ENCODE peak calls at places on chromosome 17, in six cellular contexts. M is SW480, E is heart right ventricle, L is Caco-2, X is endothelial cell of umbilical vein, C is cardiac fibroblast. N is an unnamed sample.

GRCh38 chr17:77466140-77466539 is 325.4 kb downstream of the SEC14L1 start:
- DNase-seq in M (no peak), E (no peak), L (no peak), X (no peak), C (no peak), N (peak)

GRCh38 chr17:13509561-13509960 is 92.2 kb downstream of the HS3ST3A1 start:
- DNase-seq in M (no peak), E (no peak), L (no peak), X (no peak), C (peak), N (no peak)

GRCh38 chr17:41511130-41511529 is 5.7 kb upstream of the KRT13 start:
- DNase-seq in M (no peak), E (no peak), L (peak), X (no peak), C (no peak), N (no peak)

GRCh38 chr17:65183736-65184135 is 46.6 kb downstream of the RGS9 start:
- DNase-seq in M (no peak), E (no peak), L (no peak), X (peak), C (peak), N (no peak)

GRCh38 chr17:38616361-38616760 is 10.6 kb upstream of the SRCIN1 start:
- DNase-seq in M (no peak), E (no peak), L (no peak), X (no peak), C (no peak), N (no peak)

GRCh38 chr17:78401246-78401645 is 22.8 kb downstream of the PGS1 start:
- DNase-seq in M (no peak), E (no peak), L (no peak), X (no peak), C (no peak), N (no peak)

GRCh38 chr17:31499771-31500554 is 108.5 kb downstream of the RAB11FIP4 start:
- DNase-seq in M (peak), E (peak), L (no peak), X (no peak), C (no peak), N (no peak)

GRCh38 chr17:45232514-45233422 is 11.1 kb downstream of the FMNL1 start:
- DNase-seq in M (no peak), E (no peak), L (no peak), X (no peak), C (no peak), N (no peak)

GRCh38 chr17:47275245-47275984 is 21.8 kb downstream of the ITGB3 start:
- DNase-seq in M (peak), E (peak), L (peak), X (no peak), C (peak), N (no peak)

GRCh38 chr17:2878751-2879254 is 82.6 kb downstream of the RAP1GAP2 start:
- DNase-seq in M (no peak), E (no peak), L (no peak), X (no peak), C (no peak), N (no peak)

GRCh38 chr17:73010414-73010813 is 82.1 kb downstream of the SLC39A11 start:
- DNase-seq in M (no peak), E (no peak), L (no peak), X (peak), C (no peak), N (no peak)

GRCh38 chr17:19753661-19754463 is 5.8 kb upstream of the ALDH3A1 start:
- DNase-seq in M (peak), E (peak), L (peak), X (no peak), C (no peak), N (no peak)

GRCh38 chr17:60065867-60066266 is 12.9 kb downstream of the HEATR6 start:
- DNase-seq in M (no peak), E (no peak), L (no peak), X (peak), C (no peak), N (peak)

GRCh38 chr17:7922499-7923289 is 6.6 kb upstream of the RNF227 start:
- DNase-seq in M (peak), E (peak), L (peak), X (peak), C (peak), N (peak)

GRCh38 chr17:57636274-57636673 is 108.8 kb downstream of the CCDC182 start:
- DNase-seq in M (no peak), E (no peak), L (no peak), X (no peak), C (no peak), N (no peak)

GRCh38 chr17:56832446-56832845 is 1.3 kb downstream of the C17orf67 start:
- DNase-seq in M (no peak), E (no peak), L (no peak), X (no peak), C (peak), N (peak)

GRCh38 chr17:51427259-51428255 is 167.2 kb downstream of the UTP18 start:
- DNase-seq in M (no peak), E (no peak), L (no peak), X (no peak), C (no peak), N (no peak)

GRCh38 chr17:6712058-6712853 is 913 bp downstream of the SLC13A5 start:
- DNase-seq in M (peak), E (no peak), L (no peak), X (no peak), C (peak), N (no peak)

GRCh38 chr17:14950216-14950615 is 314.9 kb downstream of the PMP22 start:
- DNase-seq in M (no peak), E (no peak), L (no peak), X (no peak), C (no peak), N (no peak)

GRCh38 chr17:8647202-8647601 is 16.7 kb upstream of the MYH10 start:
- DNase-seq in M (no peak), E (no peak), L (no peak), X (no peak), C (no peak), N (no peak)

GRCh38 chr17:61409301-61410099 is 9.9 kb downstream of the TBX2 start:
- DNase-seq in M (peak), E (peak), L (peak), X (no peak), C (peak), N (peak)

GRCh38 chr17:13736915-13737314 is 135.2 kb upstream of the HS3ST3A1 start:
- DNase-seq in M (no peak), E (no peak), L (no peak), X (no peak), C (peak), N (no peak)

GRCh38 chr17:48310748-48311213 is 119.2 kb downstream of the SKAP1 start:
- DNase-seq in M (peak), E (no peak), L (peak), X (no peak), C (no peak), N (no peak)

GRCh38 chr17:29682987-29683386 is 60.3 kb upstream of the CORO6 start:
- DNase-seq in M (no peak), E (peak), L (no peak), X (peak), C (no peak), N (peak)

GRCh38 chr17:9240659-9241370 is 219.5 kb downstream of the NTN1 start:
- DNase-seq in M (peak), E (peak), L (no peak), X (peak), C (peak), N (peak)

GRCh38 chr17:46869296-46869695 is 17.9 kb downstream of the WNT9B start:
- DNase-seq in M (no peak), E (no peak), L (no peak), X (no peak), C (no peak), N (no peak)

GRCh38 chr17:30586818-30587595 is 109.8 kb downstream of the GOSR1 start:
- DNase-seq in M (no peak), E (no peak), L (no peak), X (peak), C (peak), N (peak)

GRCh38 chr17:74749262-74750038 is 1.0 kb downstream of the NHERF1 start:
- DNase-seq in M (peak), E (no peak), L (peak), X (no peak), C (no peak), N (no peak)

GRCh38 chr17:34892864-34893263 is 68.4 kb downstream of the CCT6B start:
- DNase-seq in M (peak), E (no peak), L (no peak), X (no peak), C (no peak), N (peak)

GRCh38 chr17:9035249-9035648 is 13.9 kb downstream of the NTN1 start:
- DNase-seq in M (no peak), E (no peak), L (no peak), X (no peak), C (no peak), N (no peak)

GRCh38 chr17:44376124-44376523 is 12.5 kb upstream of the FAM171A2 start:
- DNase-seq in M (no peak), E (peak), L (no peak), X (peak), C (peak), N (no peak)

GRCh38 chr17:74734256-74734655 is 2.8 kb upstream of the RAB37 start:
- DNase-seq in M (no peak), E (no peak), L (no peak), X (no peak), C (no peak), N (no peak)

GRCh38 chr17:60138769-60139437 is 10.9 kb upstream of the CA4 start:
- DNase-seq in M (no peak), E (no peak), L (peak), X (no peak), C (no peak), N (no peak)